ENCODE peak calls at places on chromosomes 6 and 20, in five cellular contexts. M is skeletal muscle cell, G is pulmonary artery endothelial cell, W is SHP77, D is NCI-H460. K is an unnamed sample.

GRCh38 chr6:100518588-100518987 is 53.9 kb upstream of the SIM1 start:
- DNase-seq in W (peak), D (no peak), M (no peak), G (no peak), K (no peak)

GRCh38 chr6:31826793-31827285 is 699 bp upstream of the HSPA1B start:
- DNase-seq in D (peak), G (no peak), M (peak), W (no peak), K (no peak)

GRCh38 chr6:33886673-33887144 is 82.9 kb upstream of the MLN start:
- DNase-seq in D (no peak), M (peak), W (no peak), G (no peak), K (no peak)

GRCh38 chr6:50966532-50966931 is 147.9 kb downstream of the TFAP2B start:
- DNase-seq in G (no peak), D (no peak), M (no peak), W (no peak), K (no peak)

GRCh38 chr6:76810286-76810685 is 653.0 kb downstream of the HTR1B start:
- DNase-seq in M (no peak), G (no peak), D (no peak), W (no peak), K (no peak)

GRCh38 chr6:150409576-150410066 is 40.8 kb downstream of the IYD start:
- DNase-seq in W (peak), M (no peak), G (no peak), D (no peak), K (no peak)

GRCh38 chr6:167797079-167797870 is 29.4 kb upstream of the AFDN start:
- DNase-seq in D (no peak), M (no peak), G (no peak), W (no peak), K (no peak)

GRCh38 chr6:63509652-63510352 is 62.5 kb upstream of the LOC128125822 start:
- DNase-seq in D (no peak), M (peak), G (no peak), W (no peak), K (no peak)

GRCh38 chr6:21109421-21110178 is 484.0 kb upstream of the SOX4 start:
- DNase-seq in M (peak), G (peak), W (no peak), D (no peak), K (no peak)

GRCh38 chr6:106511274-106512047 is 117.8 kb downstream of the RTN4IP1 start:
- DNase-seq in D (no peak), G (no peak), M (no peak), W (no peak), K (no peak)

GRCh38 chr6:118770112-118770788 is 118.9 kb upstream of the CEP85L start:
- DNase-seq in W (no peak), D (no peak), M (no peak), G (no peak), K (no peak)

GRCh38 chr6:158002249-158002950 is 20.7 kb downstream of the SYNJ2 start:
- DNase-seq in W (no peak), D (no peak), M (no peak), G (no peak), K (no peak)

GRCh38 chr6:26043389-26044139 is 43.7 kb upstream of the HFE start:
- DNase-seq in M (peak), W (peak), D (no peak), G (peak), K (no peak)

GRCh38 chr6:148021715-148022114 is 320.9 kb upstream of the SASH1 start:
- DNase-seq in M (no peak), G (peak), D (no peak), W (no peak), K (no peak)

GRCh38 chr6:73308712-73309533 is 45.2 kb downstream of the DPPA5 start:
- DNase-seq in D (peak), W (peak), G (no peak), M (no peak), K (no peak)

GRCh38 chr20:50053790-50054547 is 59.0 kb downstream of the UBE2V1 start:
- DNase-seq in G (no peak), W (no peak), D (no peak), M (no peak), K (no peak)

GRCh38 chr20:21339499-21339898 is 36.4 kb downstream of the XRN2 start:
- DNase-seq in W (no peak), M (no peak), G (no peak), D (no peak), K (no peak)

GRCh38 chr20:44038681-44039123 is 124.0 kb downstream of the TOX2 start:
- DNase-seq in M (no peak), G (no peak), D (no peak), W (peak), K (no peak)

GRCh38 chr6:56764081-56764566 is 121.4 kb upstream of the DST start:
- DNase-seq in G (no peak), D (no peak), M (no peak), W (peak), K (peak)

GRCh38 chr6:2753116-2753489 is 2.4 kb upstream of the MYLK4 start:
- DNase-seq in M (no peak), W (no peak), D (no peak), G (no peak), K (no peak)

GRCh38 chr20:60512436-60512835 is 554.2 kb downstream of the CDH26 start:
- DNase-seq in W (no peak), M (peak), G (no peak), D (peak), K (no peak)

GRCh38 chr6:113980937-113981554 is 10.1 kb upstream of the HDAC2 start:
- DNase-seq in M (no peak), D (no peak), W (peak), G (no peak), K (peak)

GRCh38 chr6:146544783-146545182 is 1.1 kb downstream of the RAB32 start:
- DNase-seq in W (no peak), D (no peak), M (no peak), G (no peak), K (no peak)

GRCh38 chr6:24925661-24926060 is 10.1 kb downstream of the RIPOR2 start:
- DNase-seq in G (no peak), W (no peak), M (no peak), D (no peak), K (no peak)

GRCh38 chr6:116362287-116362686 is 8.5 kb upstream of the DSE start:
- DNase-seq in W (no peak), G (no peak), M (no peak), D (no peak), K (no peak)

GRCh38 chr6:28948782-28949486 is 25.1 kb upstream of the TRIM27 start:
- DNase-seq in D (no peak), M (no peak), W (peak), G (no peak), K (no peak)

GRCh38 chr6:139582956-139583355 is 208.5 kb upstream of the CITED2 start:
- DNase-seq in M (no peak), D (no peak), W (no peak), G (no peak), K (no peak)

GRCh38 chr20:15475483-15475882 is 1097.8 kb downstream of the KIF16B start:
- DNase-seq in G (no peak), D (no peak), W (peak), M (no peak), K (peak)

GRCh38 chr6:4611441-4612129 is 164.6 kb upstream of the CDYL start:
- DNase-seq in D (no peak), W (no peak), M (no peak), G (no peak), K (no peak)

GRCh38 chr20:10609276-10609675 is 64.5 kb downstream of the JAG1 start:
- DNase-seq in W (no peak), D (no peak), M (peak), G (no peak), K (no peak)

GRCh38 chr20:4320284-4320683 is 304.9 kb upstream of the RNF24 start:
- DNase-seq in G (no peak), M (no peak), W (no peak), D (no peak), K (no peak)

GRCh38 chr20:59182401-59183044 is 18.9 kb downstream of the ZNF831 start:
- DNase-seq in D (no peak), M (no peak), G (no peak), W (no peak), K (no peak)

GRCh38 chr20:49872056-49872455 is 43.3 kb downstream of the SPATA2 start:
- DNase-seq in D (no peak), M (no peak), G (no peak), W (no peak), K (no peak)

GRCh38 chr20:12061471-12061870 is 143.8 kb downstream of the BTBD3 start:
- DNase-seq in M (peak), W (no peak), G (no peak), D (no peak), K (no peak)

K was measured in NCI-H1694 treated with DMSO at 0.1 percent for 48 hours.